ENCODE peak calls at places on chromosome 20, in five cellular contexts. X, L, E, Y and W are unnamed samples.

GRCh38 chr20:64242797-64243475 is 12.6 kb upstream of the PCMTD2 start:
- DNase-seq in E (no peak), X (no peak), L (no peak), Y (no peak), W (no peak)

GRCh38 chr20:21840991-21841390 is 135.5 kb downstream of the PAX1 start:
- DNase-seq in Y (no peak), L (no peak), X (no peak), E (no peak), W (no peak)

GRCh38 chr20:61970357-61970756 is 95.3 kb downstream of the TAF4 start:
- DNase-seq in E (no peak), L (no peak), X (no peak), Y (no peak), W (no peak)

GRCh38 chr20:10555865-10556308 is 117.9 kb downstream of the JAG1 start:
- DNase-seq in X (peak), L (no peak), Y (no peak), E (no peak), W (no peak)

GRCh38 chr20:9609892-9610502 is 95.6 kb downstream of the LAMP5 start:
- DNase-seq in L (peak), Y (no peak), X (peak), E (peak), W (peak)

GRCh38 chr20:63835031-63835858 is 4.2 kb upstream of the ZBTB46 start:
- DNase-seq in X (peak), L (peak), Y (peak), E (no peak), W (peak)

GRCh38 chr20:22127587-22127986 is 422.1 kb downstream of the PAX1 start:
- DNase-seq in E (no peak), X (no peak), Y (no peak), L (no peak), W (no peak)

GRCh38 chr20:32575805-32576204 is 9.3 kb downstream of the NOL4L start:
- DNase-seq in L (no peak), X (no peak), E (no peak), Y (no peak), W (no peak)

GRCh38 chr20:52972190-52972937 is at the start of gene TSHZ2:
- DNase-seq in X (peak), Y (no peak), E (peak), L (peak), W (no peak)

GRCh38 chr20:61989741-61990140 is 75.9 kb downstream of the TAF4 start:
- DNase-seq in Y (no peak), X (no peak), E (no peak), L (no peak), W (no peak)

GRCh38 chr20:37627060-37627766 is 66.6 kb upstream of the CTNNBL1 start:
- DNase-seq in X (peak), E (peak), L (peak), Y (no peak), W (peak)

GRCh38 chr20:51447097-51447764 is 95.3 kb downstream of the NFATC2 start:
- DNase-seq in L (no peak), E (no peak), Y (no peak), X (peak), W (no peak)

GRCh38 chr20:32181606-32182005 is 25.9 kb downstream of the PLAGL2 start:
- DNase-seq in Y (no peak), X (no peak), E (no peak), L (no peak), W (no peak)

GRCh38 chr20:5197270-5197827 is 70.5 kb downstream of the CDS2 start:
- DNase-seq in X (no peak), Y (no peak), L (no peak), E (no peak), W (no peak)

GRCh38 chr20:10445758-10446157 is 10.7 kb downstream of the SLX4IP start:
- DNase-seq in Y (no peak), E (no peak), X (no peak), L (no peak), W (no peak)

GRCh38 chr20:9079038-9079731 is 10.3 kb downstream of the PLCB4 start:
- DNase-seq in X (no peak), Y (no peak), L (no peak), E (no peak), W (no peak)

GRCh38 chr20:25081730-25082497 is at the start of gene VSX1:
- DNase-seq in L (peak), E (no peak), X (no peak), Y (no peak), W (no peak)

GRCh38 chr20:17785007-17785406 is 85.2 kb downstream of the BANF2 start:
- DNase-seq in L (no peak), X (no peak), E (no peak), Y (no peak), W (no peak)

GRCh38 chr20:51385941-51386530 is 156.5 kb downstream of the NFATC2 start:
- DNase-seq in Y (no peak), X (peak), E (peak), L (peak), W (peak)

GRCh38 chr20:16828666-16829305 is 80.6 kb downstream of the OTOR start:
- DNase-seq in Y (no peak), X (no peak), E (no peak), L (no peak), W (no peak)

GRCh38 chr20:37890108-37890507 is 12.8 kb upstream of the VSTM2L start:
- DNase-seq in Y (no peak), E (no peak), L (no peak), X (no peak), W (no peak)

GRCh38 chr20:41358230-41358629 is 8.4 kb downstream of the EMILIN3 start:
- DNase-seq in E (no peak), L (no peak), X (no peak), Y (no peak), W (no peak)

GRCh38 chr20:24658920-24659660 is 189.7 kb downstream of the SYNDIG1 start:
- DNase-seq in L (no peak), Y (no peak), X (no peak), E (no peak), W (no peak)

GRCh38 chr20:46400253-46400652 is 6.2 kb downstream of the ELMO2 start:
- DNase-seq in Y (no peak), E (no peak), X (peak), L (no peak), W (no peak)

GRCh38 chr20:62688855-62689460 is 19.7 kb upstream of the NTSR1 start:
- DNase-seq in Y (no peak), L (no peak), X (peak), E (no peak), W (no peak)

GRCh38 chr20:36670665-36671357 is 24.8 kb upstream of the SLA2 start:
- DNase-seq in X (no peak), Y (no peak), E (no peak), L (no peak), W (no peak)

GRCh38 chr20:37231970-37232620 is 29.5 kb downstream of the GHRH start:
- DNase-seq in E (no peak), X (peak), Y (no peak), L (no peak), W (no peak)

GRCh38 chr20:1813101-1813529 is 82.1 kb upstream of the SIRPA start:
- DNase-seq in E (no peak), L (no peak), Y (no peak), X (peak), W (no peak)

GRCh38 chr20:3653921-3654320 is 9.3 kb downstream of the GFRA4 start:
- DNase-seq in X (no peak), Y (no peak), E (no peak), L (no peak), W (no peak)

GRCh38 chr20:3651204-3651970 is 11.8 kb downstream of the GFRA4 start:
- DNase-seq in Y (no peak), E (no peak), X (no peak), L (no peak), W (no peak)

GRCh38 chr20:3652646-3653596 is 10.3 kb downstream of the GFRA4 start:
- DNase-seq in L (no peak), E (no peak), Y (no peak), X (no peak), W (no peak)

GRCh38 chr20:3654326-3655031 is 8.7 kb downstream of the GFRA4 start:
- DNase-seq in X (no peak), E (no peak), L (no peak), Y (no peak), W (no peak)

GRCh38 chr20:3652217-3652616 is 11.0 kb downstream of the GFRA4 start:
- DNase-seq in X (no peak), L (no peak), E (no peak), Y (no peak), W (no peak)
- TF ChIP-seq CTCF in X (no peak), L (no peak), E (no peak), Y (no peak), W (no peak)

GRCh38 chr20:34955232-34956040 is at the start of the genes GSS and MYH7B:
- DNase-seq in X (peak), L (peak), Y (peak), E (peak), W (peak)
- TF ChIP-seq CTCF in X (peak), L (no peak), Y (peak), E (no peak), W (peak)

DNA sequence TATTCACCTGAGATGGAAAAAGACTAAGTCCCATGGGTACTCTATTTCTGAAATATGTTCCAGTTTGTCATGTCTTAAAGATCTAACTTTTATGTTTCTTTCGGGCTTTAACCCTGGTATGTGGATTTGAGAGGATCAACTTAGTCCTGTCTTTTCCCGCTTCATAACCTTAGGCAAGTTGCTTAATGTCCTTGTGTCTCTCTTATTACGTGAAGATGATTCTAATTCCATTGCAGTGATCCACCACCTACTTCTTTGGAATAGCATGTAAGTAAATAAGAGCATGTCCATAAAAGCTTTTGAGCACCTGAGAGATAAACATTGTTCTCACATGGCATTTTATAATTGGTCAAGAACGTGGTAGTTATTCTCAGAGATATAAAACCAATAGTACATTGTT is 23.0 kb downstream of the SPTLC3 start:
- DNase-seq in L (no peak), X (no peak), Y (no peak), E (no peak), W (no peak)
- TF ChIP-seq CTCF in L (no peak), X (no peak), Y (no peak), E (no peak), W (no peak)

GRCh38 chr20:23244207-23244915 is 106.2 kb upstream of the NXT1 start:
- DNase-seq in E (no peak), L (no peak), Y (no peak), X (no peak), W (no peak)

GRCh38 chr20:23244916-23245552 is 105.6 kb upstream of the NXT1 start:
- DNase-seq in E (no peak), Y (no peak), X (no peak), L (no peak), W (no peak)

GRCh38 chr20:23246682-23247664 is 103.6 kb upstream of the NXT1 start:
- DNase-seq in Y (no peak), L (no peak), X (no peak), E (no peak), W (peak)

GRCh38 chr20:23243791-23244190 is 106.8 kb upstream of the NXT1 start:
- DNase-seq in L (no peak), X (no peak), Y (no peak), E (no peak), W (no peak)

DNA sequence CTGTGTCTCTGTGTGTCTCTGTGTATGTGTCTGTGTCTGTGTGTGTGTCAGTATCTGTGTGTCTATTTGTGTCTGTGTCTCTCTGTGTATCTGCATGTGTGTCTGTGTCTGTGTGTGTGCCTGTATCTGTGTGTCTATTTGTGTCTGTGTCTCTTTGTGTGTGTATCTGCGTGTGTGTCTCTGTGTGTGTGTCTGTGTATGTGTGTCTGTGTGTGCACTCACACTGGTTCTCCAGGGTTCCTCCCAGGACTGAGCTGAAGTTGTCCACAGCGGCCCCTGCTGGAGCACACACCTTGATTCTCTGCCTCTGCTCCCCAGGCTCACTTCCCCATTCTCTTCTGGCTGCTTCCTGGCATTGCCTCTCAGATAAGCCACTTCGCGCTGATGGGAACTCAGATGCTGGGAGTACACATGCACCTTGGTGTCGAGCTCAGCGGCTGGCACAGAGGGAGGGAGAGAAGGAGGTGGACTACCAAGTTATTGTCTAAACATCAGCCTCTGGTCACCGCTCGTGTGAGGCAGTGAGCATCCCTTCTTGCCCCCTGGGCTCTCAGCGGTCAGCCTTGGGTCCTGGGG is 105.0 kb upstream of the NXT1 start:
- DNase-seq in E (no peak), X (peak), Y (no peak), L (peak), W (peak)
- TF ChIP-seq CTCF in E (no peak), X (no peak), Y (peak), L (peak), W (peak)

GRCh38 chr20:60455272-60455671 is 497.0 kb downstream of the CDH26 start:
- DNase-seq in E (no peak), L (no peak), Y (no peak), X (no peak), W (no peak)

GRCh38 chr20:60459212-60459611 is 501.0 kb downstream of the CDH26 start:
- DNase-seq in E (no peak), X (no peak), L (no peak), Y (no peak), W (no peak)

GRCh38 chr20:60453388-60453787 is 495.2 kb downstream of the CDH26 start:
- DNase-seq in X (no peak), E (no peak), L (no peak), Y (no peak), W (no peak)

GRCh38 chr20:60454491-60454890 is 496.3 kb downstream of the CDH26 start:
- DNase-seq in E (no peak), Y (no peak), L (no peak), X (no peak), W (no peak)

GRCh38 chr20:60453847-60454246 is 495.6 kb downstream of the CDH26 start:
- DNase-seq in Y (no peak), E (no peak), L (peak), X (no peak), W (no peak)
- TF ChIP-seq CTCF in Y (peak), E (no peak), L (no peak), X (no peak), W (no peak)

DNA sequence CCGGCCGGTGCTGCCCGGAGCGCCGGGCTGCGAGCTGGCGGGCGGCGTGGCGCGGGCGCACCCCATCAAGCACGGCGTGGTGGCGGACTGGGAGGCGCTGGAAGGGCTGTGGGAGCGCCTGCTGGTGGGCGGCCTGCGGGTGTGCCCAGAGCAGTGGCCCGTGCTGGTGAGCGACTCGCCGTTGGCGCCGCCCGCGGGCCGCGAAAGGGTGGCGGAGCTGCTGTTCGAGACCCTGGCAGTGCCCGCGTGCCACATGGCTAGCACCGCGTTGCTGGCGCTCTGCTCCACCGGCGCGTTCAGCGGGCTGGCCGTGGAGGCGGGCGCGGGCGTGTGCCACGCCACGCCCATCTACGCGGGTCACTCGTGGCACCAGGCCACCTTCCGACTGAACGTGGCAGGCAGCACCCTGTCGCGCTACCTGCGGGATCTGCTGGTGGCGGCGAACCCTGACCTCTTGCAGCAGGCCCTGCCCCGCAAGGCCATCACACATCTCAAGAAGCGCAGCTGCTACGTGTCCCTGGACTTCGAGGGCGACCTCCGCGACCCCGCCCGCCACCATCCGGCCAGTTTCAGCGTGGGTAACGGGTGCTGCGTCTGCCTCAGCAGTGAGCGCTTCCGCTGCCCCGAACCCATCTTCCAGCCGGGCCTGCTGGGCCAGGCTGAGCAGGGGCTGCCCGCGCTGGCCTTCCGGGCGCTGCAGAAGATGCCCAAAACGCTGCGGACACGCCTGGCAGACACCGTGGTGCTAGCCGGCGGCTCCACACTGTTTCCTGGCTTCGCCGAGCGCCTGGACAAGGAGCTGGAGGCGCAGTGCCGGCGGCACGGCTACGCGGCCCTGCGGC is 723 bp downstream of the ACTL10 start:
- DNase-seq in X (peak), E (no peak), L (no peak), Y (peak), W (peak)
- TF ChIP-seq CTCF in X (peak), E (no peak), L (no peak), Y (peak), W (no peak)

DNA sequence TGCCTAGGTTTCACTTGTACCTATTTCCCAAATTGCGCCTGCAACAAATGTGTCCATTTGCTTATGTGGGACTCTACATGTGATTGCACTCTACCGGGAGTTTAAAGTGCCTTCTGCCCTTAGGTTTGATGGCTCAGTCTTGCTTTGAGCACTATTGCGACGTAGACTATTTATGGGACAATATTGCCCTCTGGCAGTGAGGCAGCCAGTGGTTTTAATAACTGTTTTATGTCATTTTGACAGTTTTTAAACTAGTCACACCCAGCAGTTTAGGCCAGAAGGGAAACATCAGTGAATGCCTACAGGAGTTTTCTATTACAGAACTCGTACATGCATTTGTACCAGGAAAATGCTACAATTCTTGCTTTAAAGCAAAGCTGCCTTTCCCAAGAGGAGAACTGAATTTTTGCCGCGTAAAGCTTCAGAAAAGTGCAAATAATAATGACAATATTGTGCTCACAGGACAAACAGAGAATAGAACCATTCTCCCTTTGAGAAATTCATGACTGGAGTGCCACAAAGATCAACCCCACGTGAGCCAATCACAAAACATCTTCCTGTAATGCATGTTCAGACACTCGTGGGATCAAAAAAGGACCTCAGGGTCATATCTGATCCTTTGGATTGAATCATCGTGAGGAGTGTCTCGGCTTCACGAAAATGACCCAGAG is 813.6 kb downstream of the KIF16B start:
- DNase-seq in L (no peak), E (no peak), Y (no peak), X (no peak), W (no peak)
- TF ChIP-seq CTCF in L (no peak), E (no peak), Y (peak), X (no peak), W (no peak)